ENCODE peak calls at places on chromosomes 4 and X, in seven cellular contexts. U is stomach, L is body of pancreas, X is lower lobe of right lung, A is transverse colon, W is keratinocyte, I is upper lobe of right lung. P is an unnamed sample. For H3K27me3, the result is how much of the 10 kb centered on the place peaks cover.

GRCh38 chr4:118817178-118817930 is 18.6 kb downstream of the SEC24D start:
- DNase-seq in L (no peak), U (no peak), X (no peak), A (no peak), W (no peak), I (no peak), P (no peak)

GRCh38 chrX:111353810-111354209 is 58.2 kb downstream of the DCX start:
- DNase-seq in W (no peak), A (no peak), I (no peak), U (no peak), X (no peak), L (no peak), P (no peak)

GRCh38 chr4:19224820-19225219 is 1026.9 kb upstream of the SLIT2 start:
- DNase-seq in U (no peak), L (no peak), I (no peak), A (no peak), X (no peak), W (no peak), P (peak)

GRCh38 chr4:20075479-20075878 is 176.2 kb upstream of the SLIT2 start:
- DNase-seq in A (no peak), U (no peak), L (no peak), X (no peak), I (no peak), W (no peak), P (no peak)

GRCh38 chrX:106177106-106177981 is 9.2 kb downstream of the PWWP3B start:
- DNase-seq in W (no peak), U (no peak), A (no peak), I (peak), X (no peak), L (peak), P (no peak)

GRCh38 chrX:154734101-154734781 is 16.6 kb downstream of the GAB3 start:
- DNase-seq in W (no peak), X (peak), A (peak), U (no peak), L (no peak), I (peak), P (peak)

GRCh38 chrX:8273451-8273894 is 102.4 kb upstream of the VCX2 start:
- DNase-seq in U (no peak), L (no peak), X (no peak), I (no peak), W (no peak), A (no peak), P (peak)

GRCh38 chr4:76687730-76688441 is 210.1 kb downstream of the SOWAHB start:
- DNase-seq in U (no peak), I (no peak), L (no peak), X (no peak), W (no peak), A (no peak), P (no peak)

GRCh38 chr4:76388160-76388908 is 32.6 kb downstream of the CCDC158 start:
- DNase-seq in A (no peak), L (no peak), X (no peak), I (no peak), U (no peak), W (peak), P (no peak)

GRCh38 chr4:82104578-82104977 is 269.2 kb downstream of the HNRNPD start:
- DNase-seq in X (no peak), L (no peak), A (no peak), W (no peak), U (no peak), I (no peak), P (no peak)

GRCh38 chr4:145935253-145936141 is 3.1 kb downstream of the ZNF827 start:
- DNase-seq in W (no peak), A (peak), U (peak), X (peak), I (no peak), L (no peak), P (no peak)

GRCh38 chrX:107715331-107716044 is 60.1 kb downstream of the TSC22D3 start:
- DNase-seq in U (no peak), L (no peak), X (peak), I (no peak), A (peak), W (no peak), P (no peak)

GRCh38 chrX:15206306-15206705 is 63.6 kb downstream of the ASB9 start:
- DNase-seq in X (no peak), A (no peak), I (no peak), U (no peak), W (no peak), L (peak), P (no peak)

GRCh38 chrX:41779058-41779564 is 55.1 kb downstream of the GPR82 start:
- DNase-seq in W (no peak), I (no peak), A (no peak), X (no peak), L (no peak), U (no peak), P (peak)

GRCh38 chrX:155876704-155877103 is 4.4 kb upstream of the VAMP7 start:
- DNase-seq in U (no peak), X (no peak), I (no peak), A (no peak), W (no peak), L (no peak), P (no peak)

GRCh38 chr4:47349323-47349722 is 114.2 kb downstream of the COMMD8 start:
- DNase-seq in X (no peak), I (no peak), A (no peak), U (no peak), L (no peak), W (no peak), P (peak)

GRCh38 chrX:69179380-69179911 is 14.2 kb upstream of the PJA1 start:
- DNase-seq in W (no peak), X (no peak), L (no peak), I (no peak), U (no peak), A (no peak), P (no peak)

GRCh38 chr4:8238061-8238511 is 31.5 kb upstream of the HTRA3 start:
- DNase-seq in A (peak), X (peak), I (no peak), L (no peak), U (peak), W (no peak), P (no peak)

GRCh38 chr4:110611968-110612447 is 10.9 kb downstream of the PITX2 start:
- DNase-seq in I (no peak), X (no peak), A (no peak), U (no peak), L (no peak), W (no peak), P (no peak)

GRCh38 chrX:46758163-46758955 is 559 bp downstream of the SLC9A7 start:
- DNase-seq in I (peak), W (no peak), U (no peak), A (peak), L (peak), X (no peak), P (no peak)

GRCh38 chrX:44873415-44874270 is 655 bp downstream of the KDM6A start:
- DNase-seq in L (peak), A (peak), X (peak), I (peak), W (no peak), U (peak), P (peak)

GRCh38 chr4:5500165-5500564 is 208.2 kb downstream of the EVC2 start:
- DNase-seq in A (no peak), W (no peak), I (no peak), U (no peak), L (no peak), X (no peak), P (no peak)

GRCh38 chrX:12814434-12814833 is 23.2 kb downstream of the PRPS2 start:
- DNase-seq in U (peak), A (peak), W (peak), X (no peak), L (peak), I (no peak), P (peak)

GRCh38 chr4:47287735-47288134 is 175.8 kb downstream of the COMMD8 start:
- DNase-seq in W (no peak), X (no peak), I (no peak), A (no peak), L (no peak), U (no peak), P (no peak)

GRCh38 chr4:147768113-147768512 is 36.2 kb downstream of the ARHGAP10 start:
- DNase-seq in U (no peak), L (no peak), A (peak), W (no peak), X (no peak), I (no peak), P (peak)

GRCh38 chr4:99414401-99414800 is 20.7 kb downstream of the ADH7 start:
- DNase-seq in W (no peak), X (no peak), A (no peak), U (no peak), I (no peak), L (no peak), P (no peak)

GRCh38 chrX:50036481-50036880 is 114.1 kb downstream of the CLCN5 start:
- DNase-seq in W (no peak), X (no peak), L (no peak), U (no peak), I (no peak), A (no peak), P (no peak)
- H3K4me3 ChIP-seq in W (no peak), X (no peak), L (no peak), U (no peak), I (no peak), A (no peak), P (no peak)

GRCh38 chr4:25861951-25862410 is 807 bp downstream of the SEL1L3 start:
- DNase-seq in I (no peak), L (peak), X (peak), A (peak), W (no peak), U (no peak), P (no peak)
- H3K27ac ChIP-seq in I (peak), L (peak), X (peak), A (peak), W (peak), U (peak), P (peak)

DNA sequence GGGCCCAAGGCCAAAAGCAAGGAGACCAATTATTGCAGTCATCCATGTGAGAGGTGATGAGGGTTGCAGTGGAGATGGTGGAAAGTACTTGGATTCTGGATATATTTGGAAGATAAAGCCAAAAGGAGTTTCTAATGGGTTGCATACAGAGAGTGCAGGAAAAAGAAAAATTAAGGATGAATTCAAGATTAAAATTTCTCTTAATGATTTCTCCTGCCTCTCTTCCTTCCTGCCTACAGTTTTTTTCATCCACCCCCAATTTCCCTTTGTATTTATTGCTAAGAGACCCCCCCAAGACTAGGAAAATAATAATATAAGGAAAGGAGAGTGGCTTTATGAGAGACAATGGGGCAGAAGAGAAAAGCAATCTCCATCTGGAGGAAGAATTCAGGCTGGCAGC is 8.6 kb upstream of the FGF5 start:
- DNase-seq in X (no peak), A (no peak), W (no peak), I (no peak), U (no peak), L (no peak), P (no peak)
- H3K27me3 ChIP-seq in X (under half), A (under half), W (under half), I (under half), U (under half), L (under half), P (under half)

DNA sequence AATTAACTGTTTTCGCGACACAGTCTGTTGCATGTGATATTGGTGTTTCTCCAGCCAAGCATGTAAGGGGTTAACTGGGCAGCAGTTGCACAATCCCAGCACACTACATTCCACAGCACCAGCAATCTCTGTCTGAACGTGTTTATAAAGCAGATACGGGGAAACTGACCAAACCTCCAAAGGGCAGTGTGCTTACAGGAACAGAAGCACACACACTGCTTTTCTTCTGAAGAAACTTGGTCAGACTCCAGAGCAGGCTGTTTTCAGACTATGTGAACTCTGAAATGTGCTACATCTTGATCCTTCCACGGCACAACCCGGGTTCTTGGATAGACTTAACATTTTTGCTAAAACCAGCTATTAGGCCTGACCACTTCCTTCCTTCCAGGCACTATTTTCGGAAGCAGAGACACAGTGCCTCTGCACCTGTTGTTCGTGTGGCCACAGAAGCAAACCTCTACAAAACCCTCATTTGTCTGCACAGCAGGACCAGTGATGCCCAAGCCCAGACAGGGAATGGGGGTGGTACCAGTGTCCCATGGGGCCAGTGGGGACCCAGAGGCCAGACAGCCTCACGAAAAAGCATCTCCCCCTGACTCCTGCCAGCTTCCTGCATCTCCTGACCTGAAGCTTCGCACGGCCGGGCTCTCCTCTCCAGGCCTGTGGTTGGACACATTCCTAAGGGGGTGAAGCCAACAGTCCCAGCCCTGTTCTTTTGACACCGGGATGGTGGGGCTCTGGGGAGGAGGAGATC is 90.1 kb downstream of the IRF2 start:
- DNase-seq in U (peak), W (peak), I (no peak), X (no peak), A (peak), L (peak), P (peak)
- H3K4me3 ChIP-seq in U (peak), W (peak), I (peak), X (peak), A (peak), L (no peak), P (peak)

DNA sequence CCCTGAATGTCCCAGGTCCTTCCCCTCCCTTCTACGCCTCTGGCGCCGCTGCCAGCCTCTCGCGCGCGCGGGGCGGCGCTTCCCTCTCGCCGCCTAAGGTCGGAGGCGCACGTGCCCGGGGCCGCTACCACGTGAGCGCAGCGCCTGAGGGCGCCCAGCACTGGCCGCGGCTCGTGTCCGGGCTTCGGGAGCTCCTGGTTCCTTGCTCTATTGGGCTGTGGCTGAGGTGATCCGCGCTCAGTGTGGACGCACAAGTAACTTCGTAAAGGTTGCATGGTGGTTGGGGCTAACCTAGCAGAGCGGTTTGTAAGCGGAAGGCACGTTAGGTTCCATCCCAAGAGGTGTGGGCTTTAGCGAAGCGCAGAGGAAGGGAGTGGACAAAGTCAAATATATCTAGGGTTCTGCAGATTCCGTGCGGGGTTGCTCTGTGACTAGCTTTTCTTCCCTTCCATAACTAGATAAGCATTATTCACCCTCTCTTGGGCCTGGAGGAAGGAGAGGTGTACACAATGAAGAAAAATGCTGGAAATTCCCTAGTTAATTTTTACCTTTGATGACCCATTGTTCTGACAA is 1.8 kb downstream of the TLL1 start:
- DNase-seq in U (no peak), L (peak), I (peak), W (no peak), X (peak), A (peak), P (no peak)
- H3K27ac ChIP-seq in U (no peak), L (peak), I (peak), W (peak), X (no peak), A (peak), P (no peak)

DNA sequence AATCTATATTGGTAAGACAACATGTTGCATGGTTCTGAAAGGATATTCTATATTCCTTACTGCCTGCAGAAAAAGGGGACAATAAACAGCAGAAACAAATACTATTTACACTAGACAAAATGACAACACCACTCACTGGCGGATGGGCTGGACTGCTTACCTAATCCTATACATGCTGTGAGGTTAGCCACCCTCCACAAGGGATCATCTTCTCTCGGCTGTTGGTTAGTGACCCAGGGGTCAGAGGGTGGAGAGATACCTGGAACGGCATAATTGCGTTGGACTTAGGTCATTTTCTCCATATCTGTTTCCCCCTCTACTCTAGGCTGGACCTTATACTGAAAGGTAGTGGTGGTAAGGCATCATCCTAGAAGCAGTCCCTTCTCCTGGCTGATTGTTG is 286.9 kb upstream of the UGT8 start:
- DNase-seq in L (no peak), W (no peak), U (no peak), X (no peak), I (no peak), A (no peak), P (no peak)
- H3K27me3 ChIP-seq in L (under half), W (under half), U (under half), X (under half), I (under half), A (under half), P (under half)

DNA sequence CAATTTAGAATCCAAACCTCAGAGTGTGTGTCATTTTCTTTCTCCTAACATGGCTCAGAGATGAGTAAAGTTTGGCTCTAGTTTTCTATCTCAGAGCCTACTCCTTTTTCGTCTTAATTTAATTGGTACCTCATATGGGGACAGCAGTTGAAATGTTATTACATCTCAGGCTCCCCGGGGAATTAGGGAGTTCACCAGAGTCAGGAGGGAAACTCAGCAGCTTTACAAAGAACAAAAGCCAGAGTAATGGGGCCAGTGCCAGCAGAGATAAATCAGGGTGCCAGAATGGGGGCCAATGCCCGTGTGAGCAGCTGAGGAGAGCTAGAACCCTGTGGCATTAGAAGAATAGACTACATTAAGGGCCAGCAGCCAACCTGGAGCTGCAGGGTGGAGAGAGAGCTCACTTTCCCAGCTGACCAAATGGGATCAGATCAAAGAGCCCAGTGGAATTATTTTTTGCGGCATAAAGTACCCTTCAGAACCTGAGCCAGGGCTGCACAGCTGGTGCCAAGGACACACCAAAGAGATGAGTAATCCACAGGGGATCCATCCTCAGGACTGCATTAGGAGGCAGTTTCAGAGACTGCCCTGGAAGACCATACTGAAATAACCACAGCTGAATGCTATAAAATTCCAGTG is 207.1 kb upstream of the DKK2 start:
- DNase-seq in W (no peak), I (no peak), L (no peak), U (no peak), A (peak), X (no peak), P (peak)
- H3K4me3 ChIP-seq in W (no peak), I (no peak), L (no peak), U (no peak), A (no peak), X (no peak), P (no peak)

DNA sequence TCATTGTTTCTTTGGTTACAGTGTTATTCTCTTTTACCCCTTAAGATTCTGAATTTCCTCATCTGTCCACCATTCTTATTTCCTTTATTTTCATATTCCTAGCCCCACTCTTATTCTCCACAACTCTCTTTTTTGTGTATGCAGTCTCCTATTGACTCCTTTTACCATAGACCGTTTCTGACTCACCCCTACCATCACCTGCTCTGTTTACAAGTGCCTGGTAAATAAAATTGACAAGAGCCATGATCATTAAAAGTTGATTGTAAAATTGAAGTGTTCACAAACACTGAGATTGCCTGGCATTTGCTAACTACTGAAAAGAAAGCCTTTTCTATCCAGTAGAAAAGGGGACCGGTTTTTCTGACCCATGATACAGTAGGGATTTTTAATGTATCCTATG is 54.4 kb downstream of the MRPL1 start:
- DNase-seq in A (no peak), W (no peak), U (no peak), I (no peak), L (no peak), X (no peak), P (no peak)
- H3K27ac ChIP-seq in A (no peak), W (no peak), U (no peak), I (no peak), L (no peak), X (no peak), P (no peak)

P was measured in SJSA1.